ENCODE peak calls at places on chromosomes 12 and 14, in five cellular contexts. One of them, this sample, is unnamed.

GRCh38 chr14:80518173-80518572 is 306.9 kb upstream of the DIO2 start:
- DNase-seq in A549: no peak
- DNase-seq in HepG2: no peak
- DNase-seq in IMR-90: no peak
- DNase-seq in GM12878: no peak
- DNase-seq in this sample: no peak

GRCh38 chr12:24230061-24230460 is 280.6 kb upstream of the SOX5 start:
- DNase-seq in IMR-90: no peak
- DNase-seq in GM12878: no peak
- DNase-seq in A549: no peak
- DNase-seq in HepG2: no peak
- DNase-seq in this sample: no peak

GRCh38 chr12:62537544-62537943 is 70.9 kb downstream of the MON2 start:
- DNase-seq in GM12878: no peak
- DNase-seq in A549: no peak
- DNase-seq in IMR-90: peak
- DNase-seq in HepG2: no peak
- DNase-seq in this sample: no peak

GRCh38 chr12:116207274-116207673 is 70.2 kb downstream of the MED13L start:
- DNase-seq in IMR-90: no peak
- DNase-seq in GM12878: no peak
- DNase-seq in A549: no peak
- DNase-seq in HepG2: no peak
- DNase-seq in this sample: no peak

GRCh38 chr14:56244138-56244789 is 126.1 kb downstream of the PELI2 start:
- DNase-seq in HepG2: no peak
- DNase-seq in A549: no peak
- DNase-seq in IMR-90: peak
- DNase-seq in GM12878: no peak
- DNase-seq in this sample: no peak

GRCh38 chr12:110913119-110914056 is 7.0 kb downstream of the MYL2 start:
- DNase-seq in GM12878: peak
- DNase-seq in IMR-90: no peak
- DNase-seq in HepG2: no peak
- DNase-seq in A549: no peak
- DNase-seq in this sample: no peak

GRCh38 chr12:75638792-75639191 is 127.4 kb upstream of the KRR1 start:
- DNase-seq in HepG2: no peak
- DNase-seq in GM12878: no peak
- DNase-seq in IMR-90: no peak
- DNase-seq in A549: no peak
- DNase-seq in this sample: no peak

GRCh38 chr12:123115409-123116111 is 35.3 kb downstream of the PITPNM2 start:
- DNase-seq in GM12878: peak
- DNase-seq in HepG2: no peak
- DNase-seq in IMR-90: peak
- DNase-seq in A549: no peak
- DNase-seq in this sample: no peak

GRCh38 chr12:87676726-87677125 is 352.5 kb downstream of the C12orf50 start:
- DNase-seq in HepG2: no peak
- DNase-seq in IMR-90: no peak
- DNase-seq in A549: no peak
- DNase-seq in GM12878: no peak
- DNase-seq in this sample: no peak

GRCh38 chr14:68790656-68791077 is 2.2 kb downstream of the ZFP36L1 start:
- DNase-seq in GM12878: no peak
- DNase-seq in IMR-90: no peak
- DNase-seq in A549: no peak
- DNase-seq in HepG2: no peak
- DNase-seq in this sample: no peak

GRCh38 chr14:76490735-76491134 is 114.8 kb downstream of the ESRRB start:
- DNase-seq in GM12878: peak
- DNase-seq in A549: no peak
- DNase-seq in HepG2: no peak
- DNase-seq in IMR-90: no peak
- DNase-seq in this sample: no peak

GRCh38 chr14:61025239-61026223 is 44.5 kb downstream of the SLC38A6 start:
- DNase-seq in GM12878: no peak
- DNase-seq in IMR-90: peak
- DNase-seq in HepG2: peak
- DNase-seq in A549: peak
- DNase-seq in this sample: peak

GRCh38 chr14:99168330-99168729 is 103.7 kb downstream of the BCL11B start:
- DNase-seq in A549: no peak
- DNase-seq in IMR-90: no peak
- DNase-seq in GM12878: no peak
- DNase-seq in HepG2: no peak
- DNase-seq in this sample: no peak

GRCh38 chr12:71164877-71165197 is 7.0 kb upstream of the TSPAN8 start:
- DNase-seq in IMR-90: no peak
- DNase-seq in GM12878: no peak
- DNase-seq in A549: no peak
- DNase-seq in HepG2: peak
- DNase-seq in this sample: no peak

GRCh38 chr12:10365716-10366433 is 24.0 kb downstream of the KLRK1 start:
- DNase-seq in HepG2: no peak
- DNase-seq in GM12878: no peak
- DNase-seq in A549: no peak
- DNase-seq in IMR-90: peak
- DNase-seq in this sample: no peak

GRCh38 chr14:21346532-21347135 is 37.2 kb downstream of the SUPT16H start:
- DNase-seq in A549: no peak
- DNase-seq in IMR-90: peak
- DNase-seq in GM12878: no peak
- DNase-seq in HepG2: no peak
- DNase-seq in this sample: no peak

GRCh38 chr14:74713395-74713735 is 421 bp downstream of the FCF1 start:
- DNase-seq in IMR-90: no peak
- DNase-seq in HepG2: no peak
- DNase-seq in A549: no peak
- DNase-seq in GM12878: no peak
- DNase-seq in this sample: no peak

GRCh38 chr12:57897296-57897974 is 43.9 kb upstream of the ATP23 start:
- DNase-seq in GM12878: no peak
- DNase-seq in A549: no peak
- DNase-seq in IMR-90: no peak
- DNase-seq in HepG2: no peak
- DNase-seq in this sample: no peak

GRCh38 chr14:92600318-92601053 is 86.9 kb downstream of the RIN3 start:
- DNase-seq in HepG2: no peak
- DNase-seq in IMR-90: peak
- DNase-seq in GM12878: no peak
- DNase-seq in A549: peak
- DNase-seq in this sample: no peak

GRCh38 chr14:54814076-54814475 is 88.5 kb downstream of the GCH1 start:
- DNase-seq in GM12878: no peak
- DNase-seq in HepG2: no peak
- DNase-seq in IMR-90: no peak
- DNase-seq in A549: no peak
- DNase-seq in this sample: peak

GRCh38 chr12:126243814-126244213 is 1178.6 kb downstream of the AACS start:
- DNase-seq in HepG2: no peak
- DNase-seq in GM12878: no peak
- DNase-seq in IMR-90: no peak
- DNase-seq in A549: no peak
- DNase-seq in this sample: no peak

GRCh38 chr14:21095430-21096205 is 2.8 kb downstream of the ZNF219 start:
- DNase-seq in GM12878: no peak
- DNase-seq in A549: no peak
- DNase-seq in IMR-90: peak
- DNase-seq in HepG2: no peak
- DNase-seq in this sample: no peak

GRCh38 chr12:49188916-49189367 is at the start of gene TUBA1A:
- DNase-seq in A549: peak
- DNase-seq in GM12878: peak
- DNase-seq in HepG2: peak
- DNase-seq in IMR-90: peak
- DNase-seq in this sample: peak
- TF ChIP-seq CTCF in A549: no peak
- TF ChIP-seq CTCF in GM12878: no peak
- TF ChIP-seq CTCF in HepG2: no peak
- TF ChIP-seq CTCF in IMR-90: no peak
- TF ChIP-seq CTCF in this sample: no peak

DNA sequence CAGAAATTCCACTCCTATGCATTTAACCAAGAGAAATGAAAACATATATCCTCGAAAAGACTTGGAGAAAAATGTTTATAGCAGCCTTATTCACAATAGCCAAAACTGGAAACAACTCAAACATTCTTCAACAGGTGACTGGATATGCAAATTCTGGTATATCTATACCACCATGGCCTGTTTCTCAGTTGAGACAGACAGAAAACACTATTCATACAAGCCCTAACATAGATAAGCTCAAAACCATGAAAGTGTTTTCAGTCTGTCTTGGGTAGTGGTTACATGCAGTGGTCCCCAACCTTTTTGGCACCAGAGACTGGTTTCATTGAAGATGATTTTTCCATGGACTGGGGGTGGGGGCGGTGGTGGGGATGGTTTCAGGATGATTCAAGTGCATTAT is 83.8 kb downstream of the SRGAP1 start:
- DNase-seq in IMR-90: no peak
- DNase-seq in GM12878: no peak
- DNase-seq in HepG2: no peak
- DNase-seq in A549: no peak
- DNase-seq in this sample: no peak
- TF ChIP-seq USF2 in IMR-90: no peak
- TF ChIP-seq USF2 in GM12878: no peak
- TF ChIP-seq USF2 in HepG2: no peak
- TF ChIP-seq USF2 in A549: no peak
- TF ChIP-seq USF2 in this sample: no peak

DNA sequence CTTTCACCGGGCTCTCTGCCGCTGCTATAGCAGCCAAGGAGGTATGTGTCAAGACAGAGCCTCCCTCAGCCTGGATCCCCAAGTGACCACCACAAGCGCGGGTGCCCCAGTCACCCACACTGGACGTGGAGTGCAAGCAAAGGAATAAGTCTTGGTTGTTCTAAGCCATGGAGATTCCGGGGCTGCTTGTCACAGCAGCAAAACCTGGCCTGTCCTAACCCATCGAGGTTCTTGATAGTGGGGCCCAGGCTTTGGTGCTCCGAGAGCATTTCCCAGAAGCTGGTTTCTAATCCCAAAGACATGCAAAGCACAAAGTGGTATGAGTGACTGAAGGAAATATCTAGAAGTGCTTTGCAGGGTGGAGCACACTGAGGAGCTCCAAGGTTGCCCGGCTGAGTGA is 51.3 kb downstream of the SCARB1 start:
- DNase-seq in HepG2: no peak
- DNase-seq in GM12878: no peak
- DNase-seq in A549: no peak
- DNase-seq in IMR-90: no peak
- DNase-seq in this sample: no peak
- TF ChIP-seq CTCF in HepG2: no peak
- TF ChIP-seq CTCF in GM12878: no peak
- TF ChIP-seq CTCF in A549: no peak
- TF ChIP-seq CTCF in IMR-90: no peak
- TF ChIP-seq CTCF in this sample: no peak

GRCh38 chr12:107501681-107502080 is 183.9 kb upstream of the PWP1 start:
- DNase-seq in GM12878: no peak
- DNase-seq in HepG2: no peak
- DNase-seq in A549: no peak
- DNase-seq in IMR-90: no peak
- DNase-seq in this sample: no peak
- TF ChIP-seq USF2 in GM12878: no peak
- TF ChIP-seq USF2 in HepG2: no peak
- TF ChIP-seq USF2 in A549: no peak
- TF ChIP-seq USF2 in IMR-90: no peak
- TF ChIP-seq USF2 in this sample: no peak

DNA sequence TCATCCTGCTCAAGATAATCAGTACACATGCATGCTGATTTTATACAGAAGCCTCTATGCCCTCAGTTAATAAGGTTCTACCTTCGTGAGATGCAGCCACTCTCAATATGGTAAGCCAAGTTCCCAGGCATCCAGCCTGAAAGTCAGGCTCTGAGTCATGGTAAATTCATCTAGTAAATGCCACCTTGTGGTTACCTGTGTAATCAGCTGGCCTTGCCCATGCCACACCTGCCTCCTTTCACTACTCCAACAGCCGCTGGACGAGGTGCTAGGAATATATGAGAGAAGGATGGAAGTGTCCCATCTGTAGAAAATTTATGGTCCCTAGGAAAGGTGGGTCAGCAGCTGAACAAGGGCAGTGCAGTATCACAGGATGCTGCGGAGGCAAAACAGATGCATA is 207.3 kb downstream of the SSPN start:
- DNase-seq in HepG2: peak
- DNase-seq in A549: no peak
- DNase-seq in IMR-90: no peak
- DNase-seq in GM12878: no peak
- DNase-seq in this sample: peak
- TF ChIP-seq CTCF in HepG2: peak
- TF ChIP-seq CTCF in A549: peak
- TF ChIP-seq CTCF in IMR-90: no peak
- TF ChIP-seq CTCF in GM12878: no peak
- TF ChIP-seq CTCF in this sample: no peak

DNA sequence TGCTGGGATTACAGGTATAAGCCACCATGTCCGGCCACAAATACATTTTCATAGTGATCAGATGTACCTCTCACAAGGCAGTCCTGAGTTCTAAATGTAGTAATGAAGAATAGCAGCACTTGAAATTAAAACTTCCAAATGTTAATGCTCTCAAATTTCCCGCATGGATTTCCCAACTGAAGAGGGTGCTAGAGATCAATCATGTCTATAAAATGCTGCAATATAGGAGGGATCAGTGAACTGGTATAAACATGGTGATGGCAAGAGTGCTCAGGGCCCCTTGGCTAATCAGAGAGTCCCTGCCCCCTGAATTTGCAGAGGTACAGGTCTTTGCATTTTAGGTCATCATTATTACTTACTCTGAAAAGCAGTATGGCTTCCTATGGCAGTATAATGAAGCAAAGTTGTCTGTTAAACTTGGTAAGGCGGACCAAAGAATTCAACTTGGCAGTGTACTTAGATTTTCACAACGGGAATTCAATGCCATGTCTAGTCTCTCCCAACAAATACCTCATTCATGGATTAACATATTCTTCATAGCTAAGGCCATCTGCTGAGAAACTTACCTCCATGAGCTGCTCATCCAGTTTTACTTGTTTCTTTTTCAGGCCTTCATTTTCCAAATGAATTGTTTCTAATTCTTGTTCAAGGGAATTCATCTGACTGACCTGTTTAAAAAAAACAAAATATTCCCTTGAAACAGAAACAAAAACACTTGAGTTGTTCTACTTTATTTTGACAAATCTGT is 67.0 kb upstream of the SAV1 start:
- DNase-seq in IMR-90: no peak
- DNase-seq in A549: no peak
- DNase-seq in GM12878: no peak
- DNase-seq in HepG2: no peak
- DNase-seq in this sample: no peak
- TF ChIP-seq USF2 in IMR-90: no peak
- TF ChIP-seq USF2 in A549: no peak
- TF ChIP-seq USF2 in GM12878: no peak
- TF ChIP-seq USF2 in HepG2: no peak
- TF ChIP-seq USF2 in this sample: no peak